ENCODE peak calls at places on chromosomes 16 and 17, in five cellular contexts. One of them, this sample, is unnamed. For H3K4me1, the result is how much of the 10 kb centered on the place peaks cover.

GRCh38 chr17:36510636-36511035 is 24.0 kb downstream of the MYO19 start:
- DNase-seq in A549: no peak
- DNase-seq in transverse colon: no peak
- DNase-seq in ovary: no peak
- DNase-seq in stomach: no peak
- DNase-seq in this sample: no peak

GRCh38 chr17:65495255-65496060 is 66.0 kb downstream of the AXIN2 start:
- DNase-seq in ovary: no peak
- DNase-seq in A549: no peak
- DNase-seq in transverse colon: peak
- DNase-seq in stomach: no peak
- DNase-seq in this sample: no peak

GRCh38 chr17:63927464-63928171 is 4.5 kb downstream of the CD79B start:
- DNase-seq in A549: no peak
- DNase-seq in transverse colon: no peak
- DNase-seq in ovary: no peak
- DNase-seq in stomach: no peak
- DNase-seq in this sample: no peak

GRCh38 chr17:68580236-68580903 is 20.8 kb downstream of the FAM20A start:
- DNase-seq in transverse colon: no peak
- DNase-seq in stomach: no peak
- DNase-seq in ovary: peak
- DNase-seq in A549: no peak
- DNase-seq in this sample: no peak

GRCh38 chr16:50297301-50298074 is 31.1 kb downstream of the ADCY7 start:
- DNase-seq in ovary: peak
- DNase-seq in transverse colon: peak
- DNase-seq in stomach: no peak
- DNase-seq in A549: no peak
- DNase-seq in this sample: peak

GRCh38 chr17:15273141-15273793 is 8.1 kb upstream of the PMP22 start:
- DNase-seq in ovary: no peak
- DNase-seq in transverse colon: no peak
- DNase-seq in stomach: no peak
- DNase-seq in A549: peak
- DNase-seq in this sample: no peak

GRCh38 chr17:50379733-50380132 is 6.7 kb downstream of the EME1 start:
- DNase-seq in A549: no peak
- DNase-seq in ovary: no peak
- DNase-seq in stomach: no peak
- DNase-seq in transverse colon: no peak
- DNase-seq in this sample: no peak

GRCh38 chr17:76725580-76726230 is 701 bp downstream of the JMJD6 start:
- DNase-seq in ovary: peak
- DNase-seq in A549: peak
- DNase-seq in stomach: peak
- DNase-seq in transverse colon: peak
- DNase-seq in this sample: peak

GRCh38 chr17:34760931-34761500 is 181.6 kb downstream of the TMEM132E start:
- DNase-seq in stomach: no peak
- DNase-seq in A549: no peak
- DNase-seq in transverse colon: no peak
- DNase-seq in ovary: no peak
- DNase-seq in this sample: no peak

GRCh38 chr16:87324411-87325275 is 7.5 kb upstream of the C16orf95 start:
- DNase-seq in stomach: no peak
- DNase-seq in transverse colon: peak
- DNase-seq in ovary: peak
- DNase-seq in A549: peak
- DNase-seq in this sample: no peak

GRCh38 chr17:30477083-30477757 is at the start of gene GOSR1:
- DNase-seq in transverse colon: peak
- DNase-seq in stomach: peak
- DNase-seq in A549: peak
- DNase-seq in ovary: peak
- DNase-seq in this sample: peak

GRCh38 chr16:84175351-84176081 is 11.3 kb downstream of the TAF1C start:
- DNase-seq in transverse colon: peak
- DNase-seq in ovary: no peak
- DNase-seq in stomach: peak
- DNase-seq in A549: peak
- DNase-seq in this sample: no peak

GRCh38 chr17:50380369-50381259 is 7.6 kb downstream of the EME1 start:
- DNase-seq in A549: no peak
- DNase-seq in stomach: no peak
- DNase-seq in transverse colon: no peak
- DNase-seq in ovary: no peak
- DNase-seq in this sample: no peak

GRCh38 chr17:64318068-64318467 is 55.0 kb upstream of the TEX2 start:
- DNase-seq in ovary: no peak
- DNase-seq in stomach: no peak
- DNase-seq in A549: no peak
- DNase-seq in transverse colon: no peak
- DNase-seq in this sample: no peak

GRCh38 chr16:1346422-1347285 is 5.0 kb downstream of the TSR3 start:
- DNase-seq in stomach: no peak
- DNase-seq in transverse colon: no peak
- DNase-seq in A549: no peak
- DNase-seq in ovary: no peak
- DNase-seq in this sample: no peak

GRCh38 chr17:7687072-7687907 is at the start of gene TP53:
- DNase-seq in A549: peak
- DNase-seq in ovary: peak
- DNase-seq in transverse colon: peak
- DNase-seq in stomach: peak
- DNase-seq in this sample: peak

GRCh38 chr16:67648764-67649407 is 3.9 kb downstream of the CARMIL2 start:
- DNase-seq in ovary: no peak
- DNase-seq in transverse colon: no peak
- DNase-seq in A549: no peak
- DNase-seq in stomach: no peak
- DNase-seq in this sample: no peak

GRCh38 chr17:72518333-72518732 is 397.5 kb downstream of the SOX9 start:
- DNase-seq in ovary: no peak
- DNase-seq in stomach: no peak
- DNase-seq in A549: no peak
- DNase-seq in transverse colon: no peak
- DNase-seq in this sample: no peak
- H3K27ac ChIP-seq in ovary: no peak
- H3K27ac ChIP-seq in stomach: peak
- H3K27ac ChIP-seq in A549: peak
- H3K27ac ChIP-seq in transverse colon: peak
- H3K27ac ChIP-seq in this sample: no peak

GRCh38 chr16:85619089-85619850 is 6.1 kb downstream of the GSE1 start:
- DNase-seq in ovary: no peak
- DNase-seq in A549: no peak
- DNase-seq in transverse colon: no peak
- DNase-seq in stomach: no peak
- DNase-seq in this sample: no peak
- H3K4me1 ChIP-seq in ovary: under half
- H3K4me1 ChIP-seq in A549: under half
- H3K4me1 ChIP-seq in transverse colon: under half
- H3K4me1 ChIP-seq in stomach: half or more
- H3K4me1 ChIP-seq in this sample: under half

DNA sequence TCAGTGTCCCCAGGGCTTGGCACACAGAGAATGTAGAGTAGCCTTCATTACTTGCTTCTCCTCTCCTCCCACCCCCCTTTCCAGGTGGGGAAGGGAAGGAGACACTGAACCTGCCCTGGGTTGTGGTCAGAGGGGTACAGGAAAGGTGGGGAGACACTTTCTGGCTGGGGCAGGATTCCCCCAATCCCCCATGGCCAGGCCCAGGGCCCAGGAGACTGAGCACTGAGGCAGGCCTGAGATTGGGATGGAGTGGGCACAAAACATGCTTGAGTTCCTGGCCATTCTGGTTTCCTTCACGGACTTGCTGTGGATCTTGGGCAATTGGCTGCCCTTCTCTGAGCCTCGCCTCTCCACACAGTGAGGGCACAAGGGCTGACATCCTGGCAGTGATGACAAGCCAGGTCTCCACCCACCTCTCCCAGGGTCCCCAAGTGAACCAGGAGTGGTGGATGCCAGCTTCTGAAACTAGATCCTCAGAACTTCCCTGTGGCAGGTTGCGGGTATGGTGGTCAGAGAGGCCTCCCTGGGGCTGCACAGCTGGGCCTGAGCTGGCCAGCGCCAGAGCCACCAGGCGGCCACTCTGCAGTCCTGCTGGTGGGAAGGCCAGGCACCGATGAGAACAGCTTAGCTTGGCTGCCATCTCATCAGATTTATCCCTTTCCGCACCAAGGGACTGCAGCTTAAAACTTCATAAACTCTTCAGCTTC is 9.3 kb downstream of the ZNF629 start:
- DNase-seq in transverse colon: no peak
- DNase-seq in stomach: no peak
- DNase-seq in A549: no peak
- DNase-seq in ovary: no peak
- DNase-seq in this sample: no peak
- TF ChIP-seq POLR2A in transverse colon: no peak
- TF ChIP-seq POLR2A in stomach: no peak
- TF ChIP-seq POLR2A in A549: no peak
- TF ChIP-seq POLR2A in ovary: no peak
- TF ChIP-seq POLR2A in this sample: no peak

DNA sequence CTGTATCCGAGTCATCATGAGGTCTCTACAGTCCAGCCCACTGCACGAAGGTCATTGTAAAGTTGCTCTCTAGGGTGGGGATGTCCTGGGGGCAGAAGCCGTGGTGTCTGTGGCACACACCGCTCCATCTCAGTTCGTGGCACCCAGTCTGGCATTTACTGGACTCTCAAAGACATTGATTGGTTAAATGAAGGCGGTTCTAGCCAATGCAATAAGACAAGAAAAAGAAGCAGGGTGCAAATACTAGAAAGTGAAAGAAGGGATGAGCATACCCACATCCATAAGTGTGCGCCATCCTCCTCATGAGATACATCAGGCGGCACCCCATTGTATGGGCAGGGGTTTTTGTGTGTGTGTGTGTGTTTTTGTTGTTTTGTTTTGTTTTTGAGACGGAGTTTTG is 10.7 kb upstream of the ATP2A3 start:
- DNase-seq in A549: no peak
- DNase-seq in stomach: no peak
- DNase-seq in transverse colon: no peak
- DNase-seq in ovary: no peak
- DNase-seq in this sample: no peak
- H3K27ac ChIP-seq in A549: no peak
- H3K27ac ChIP-seq in stomach: no peak
- H3K27ac ChIP-seq in transverse colon: no peak
- H3K27ac ChIP-seq in ovary: no peak
- H3K27ac ChIP-seq in this sample: no peak

GRCh38 chr17:82888583-82889495 is 49.0 kb upstream of the ZNF750 start:
- DNase-seq in ovary: no peak
- DNase-seq in stomach: peak
- DNase-seq in A549: no peak
- DNase-seq in transverse colon: no peak
- DNase-seq in this sample: peak

GRCh38 chr17:82891911-82892310 is 52.1 kb upstream of the ZNF750 start:
- DNase-seq in A549: no peak
- DNase-seq in ovary: no peak
- DNase-seq in transverse colon: no peak
- DNase-seq in stomach: no peak
- DNase-seq in this sample: peak

GRCh38 chr17:82890339-82890730 is 50.5 kb upstream of the ZNF750 start:
- DNase-seq in A549: no peak
- DNase-seq in transverse colon: no peak
- DNase-seq in stomach: no peak
- DNase-seq in ovary: no peak
- DNase-seq in this sample: no peak

GRCh38 chr17:82890926-82891678 is 51.3 kb upstream of the ZNF750 start:
- DNase-seq in A549: no peak
- DNase-seq in stomach: peak
- DNase-seq in ovary: no peak
- DNase-seq in transverse colon: no peak
- DNase-seq in this sample: no peak

DNA sequence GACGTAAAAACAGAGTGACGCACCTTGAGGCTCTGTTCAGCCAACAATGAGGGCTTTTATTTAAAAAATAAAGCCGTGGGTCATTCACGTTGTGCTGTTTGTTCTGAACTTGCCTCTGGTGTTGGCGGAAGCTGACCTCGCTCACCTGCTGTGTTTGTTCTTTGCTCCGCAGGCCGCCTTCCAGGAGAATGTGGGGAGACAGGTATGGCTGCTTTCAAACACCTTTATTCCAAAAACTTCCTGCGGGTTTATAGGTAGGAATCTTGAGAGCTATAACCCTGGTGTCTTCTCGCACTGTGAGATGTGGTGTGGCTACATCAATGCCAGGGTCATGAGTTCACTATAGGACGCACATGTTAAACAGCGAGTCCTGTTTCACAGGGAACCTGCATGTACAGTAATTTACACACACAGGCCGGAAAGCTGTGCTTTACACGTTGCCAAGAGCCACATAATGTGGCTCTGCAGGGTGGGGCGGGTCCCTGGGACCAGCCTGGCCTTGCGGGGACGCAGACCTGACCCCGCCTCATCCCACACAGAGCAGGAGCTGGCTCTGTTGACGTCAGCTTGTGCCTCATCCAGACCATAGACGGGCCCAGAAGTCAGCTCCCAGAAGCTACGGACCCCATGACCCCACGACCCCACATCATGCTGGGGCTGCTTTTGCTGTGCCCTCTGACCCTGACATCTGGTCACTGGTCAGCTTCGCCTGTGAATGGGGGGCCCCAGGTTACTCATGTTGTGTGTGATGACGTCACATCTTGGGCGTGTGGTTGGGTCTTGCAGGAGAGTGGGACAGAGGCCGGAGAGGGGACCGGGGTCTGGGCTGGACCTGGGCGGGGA is 49.9 kb upstream of the ZNF750 start:
- DNase-seq in A549: no peak
- DNase-seq in transverse colon: peak
- DNase-seq in ovary: no peak
- DNase-seq in stomach: peak
- DNase-seq in this sample: peak
- H3K4me1 ChIP-seq in A549: under half
- H3K4me1 ChIP-seq in transverse colon: under half
- H3K4me1 ChIP-seq in ovary: under half
- H3K4me1 ChIP-seq in stomach: half or more
- H3K4me1 ChIP-seq in this sample: half or more